ENCODE peak calls at places on chromosomes 2 and 18, in seven cellular contexts. J is CD8-positive, alpha-beta memory T cell; R is midbrain; G is fibroblast of the conjunctiva; L is mucosa of gallbladder; B is stimulated activated CD4-positive, alpha-beta T cell treated with anti-CD3 and anti-CD28 coated beads, Interleukin-2, amount 100 ng/mL, for 24 hours; Z is germinal center. C is an unnamed sample.

GRCh38 chr2:65075605-65076344 is 19.6 kb downstream of the CEP68 start:
- DNase-seq in R (no peak), J (no peak), L (no peak), G (no peak), Z (no peak), B (no peak), C (no peak)

GRCh38 chr2:234116050-234116449 is 65.5 kb downstream of the SPP2 start:
- DNase-seq in G (no peak), J (no peak), Z (no peak), L (no peak), B (no peak), R (no peak), C (no peak)

GRCh38 chr2:40556739-40557138 is 104.8 kb upstream of the SLC8A1 start:
- DNase-seq in L (no peak), G (no peak), R (no peak), B (no peak), Z (no peak), J (no peak), C (no peak)

GRCh38 chr2:240888130-240888889 is 7.6 kb downstream of the MAB21L4 start:
- DNase-seq in Z (no peak), G (no peak), R (no peak), J (no peak), L (no peak), B (no peak), C (no peak)

GRCh38 chr2:70919672-70920366 is 15.9 kb upstream of the ATP6V1B1 start:
- DNase-seq in G (peak), R (peak), L (peak), J (peak), Z (peak), B (peak), C (peak)

GRCh38 chr2:17303496-17303895 is 214.7 kb downstream of the RAD51AP2 start:
- DNase-seq in J (no peak), G (no peak), L (no peak), R (no peak), Z (no peak), B (no peak), C (no peak)

GRCh38 chr2:234453216-234453615 is 43.7 kb downstream of the ARL4C start:
- DNase-seq in L (no peak), R (peak), Z (no peak), G (no peak), J (peak), B (no peak), C (no peak)

GRCh38 chr2:74551530-74551929 is 2.2 kb downstream of the LOXL3 start:
- DNase-seq in R (no peak), Z (no peak), J (no peak), B (no peak), L (no peak), G (no peak), C (no peak)

GRCh38 chr2:74696758-74697327 is 42.8 kb downstream of the SEMA4F start:
- DNase-seq in L (no peak), R (no peak), Z (no peak), J (no peak), B (no peak), G (peak), C (no peak)

GRCh38 chr18:54003195-54003594 is 221.3 kb downstream of the MBD2 start:
- DNase-seq in R (no peak), B (no peak), Z (no peak), G (no peak), L (no peak), J (no peak), C (no peak)

GRCh38 chr2:11684894-11685460 is 15.0 kb upstream of the NTSR2 start:
- DNase-seq in G (no peak), B (no peak), L (no peak), Z (no peak), J (no peak), R (no peak), C (no peak)

GRCh38 chr2:233449071-233449901 is 95.0 kb downstream of the DGKD start:
- DNase-seq in R (peak), B (no peak), G (peak), L (no peak), J (no peak), Z (no peak), C (no peak)

GRCh38 chr2:174585111-174585510 is 12.5 kb downstream of the WIPF1 start:
- DNase-seq in L (no peak), G (no peak), Z (no peak), R (no peak), B (no peak), J (no peak), C (no peak)

GRCh38 chr2:240528406-240529040 is 29.3 kb downstream of the ANKMY1 start:
- DNase-seq in Z (no peak), J (no peak), R (no peak), B (no peak), G (no peak), L (no peak), C (no peak)

GRCh38 chr2:50347355-50348044 is 684.4 kb downstream of the NRXN1 start:
- DNase-seq in L (no peak), R (no peak), Z (no peak), B (no peak), J (no peak), G (no peak), C (no peak)

GRCh38 chr2:110931648-110932047 is 189.1 kb upstream of the BCL2L11 start:
- DNase-seq in J (no peak), R (no peak), B (no peak), G (peak), L (no peak), Z (no peak), C (no peak)

GRCh38 chr18:22674300-22674699 is 256.6 kb upstream of the CTAGE1 start:
- DNase-seq in Z (no peak), R (no peak), G (peak), B (no peak), J (no peak), L (no peak), C (peak)

GRCh38 chr18:55587341-55588000 is 521 bp downstream of the TCF4 start:
- DNase-seq in L (no peak), Z (peak), J (peak), B (no peak), R (peak), G (no peak), C (peak)

GRCh38 chr2:215678094-215678493 is 242.2 kb upstream of the FN1 start:
- DNase-seq in Z (no peak), L (no peak), G (no peak), R (no peak), J (no peak), B (no peak), C (no peak)

C was measured in HFF-Myc.